ENCODE peak calls at places on chromosome 1, in six cellular contexts. I, Z, Y, W, K and V are unnamed samples.

GRCh38 chr1:200082329-200082728 is 54.8 kb downstream of the NR5A2 start:
- DNase-seq in I (no peak), Z (no peak), Y (no peak), W (peak; percentile 88), K (no peak), V (no peak)

GRCh38 chr1:223708651-223709268 is 3.6 kb upstream of the CAPN2 start:
- DNase-seq in I (no peak), Z (peak; percentile 7), Y (no peak), W (no peak), K (no peak), V (no peak)

GRCh38 chr1:228042508-228042907 is 35.7 kb downstream of the WNT3A start:
- DNase-seq in I (no peak), Z (no peak), Y (no peak), W (no peak), K (no peak), V (no peak)

GRCh38 chr1:70504176-70504820 is 93.2 kb downstream of the CTH start:
- DNase-seq in I (no peak), Z (no peak), Y (no peak), W (peak; percentile 39), K (no peak), V (peak; percentile 46)

GRCh38 chr1:67980028-67980427 is 70.4 kb downstream of the DIRAS3 start:
- DNase-seq in I (no peak), Z (no peak), Y (no peak), W (peak; percentile 17), K (no peak), V (no peak)

GRCh38 chr1:21594495-21594894 is 74.7 kb downstream of the RAP1GAP start:
- DNase-seq in I (no peak), Z (no peak), Y (no peak), W (peak; percentile 31), K (no peak), V (no peak)

GRCh38 chr1:36411674-36412648 is 14.3 kb upstream of the LSM10 start:
- DNase-seq in I (no peak), Z (no peak), Y (no peak), W (peak; percentile 32), K (no peak), V (no peak)

GRCh38 chr1:203189951-203190352 is 3.4 kb upstream of the CHI3L1 start:
- DNase-seq in I (no peak), Z (no peak), Y (peak; percentile 58), W (no peak), K (no peak), V (peak; percentile 8)

GRCh38 chr1:43447891-43448708 is 5.6 kb downstream of the HYI start:
- DNase-seq in I (no peak), Z (peak; percentile 77), Y (no peak), W (no peak), K (peak; percentile 12), V (no peak)

GRCh38 chr1:155106862-155107261 is 20.8 kb upstream of the EFNA1 start:
- DNase-seq in I (no peak), Z (no peak), Y (no peak), W (no peak), K (no peak), V (no peak)

GRCh38 chr1:235074335-235075120 is 54.1 kb downstream of the TOMM20 start:
- DNase-seq in I (no peak), Z (no peak), Y (no peak), W (peak; percentile 73), K (no peak), V (no peak)

GRCh38 chr1:235990376-235990795 is 74.5 kb downstream of the NID1 start:
- DNase-seq in I (no peak), Z (no peak), Y (no peak), W (peak; percentile 23), K (no peak), V (no peak)

GRCh38 chr1:3323021-3323790 is 131.3 kb upstream of the ARHGEF16 start:
- DNase-seq in I (no peak), Z (no peak), Y (no peak), W (no peak), K (no peak), V (peak; percentile 45)

GRCh38 chr1:6584126-6585080 is 4.6 kb downstream of the ZBTB48 start:
- DNase-seq in I (no peak), Z (no peak), Y (no peak), W (no peak), K (no peak), V (no peak)

GRCh38 chr1:51648180-51649109 is 31.6 kb downstream of the OSBPL9 start:
- DNase-seq in I (peak; percentile 67), Z (no peak), Y (no peak), W (peak; percentile 65), K (no peak), V (no peak)

GRCh38 chr1:51653127-51653526 is 36.2 kb downstream of the OSBPL9 start:
- DNase-seq in I (no peak), Z (no peak), Y (no peak), W (no peak), K (no peak), V (no peak)

GRCh38 chr1:51651552-51651942 is 34.7 kb downstream of the OSBPL9 start:
- DNase-seq in I (no peak), Z (no peak), Y (no peak), W (no peak), K (no peak), V (no peak)

GRCh38 chr1:51650198-51650597 is 33.3 kb downstream of the OSBPL9 start:
- DNase-seq in I (no peak), Z (no peak), Y (no peak), W (no peak), K (no peak), V (no peak)

GRCh38 chr1:51649593-51650091 is 32.8 kb downstream of the OSBPL9 start:
- DNase-seq in I (no peak), Z (no peak), Y (no peak), W (no peak), K (no peak), V (no peak)
- H3K27ac ChIP-seq in I (no peak overlapping the region), Z (no peak overlapping the region), Y (peak overlapping the region; percentile 76), W (no peak overlapping the region), K (no peak overlapping the region), V (no peak overlapping the region)

GRCh38 chr1:12162459-12163137 is 4.2 kb upstream of the TNFRSF1B start:
- DNase-seq in I (no peak), Z (no peak), Y (no peak), W (no peak), K (no peak), V (no peak)
- H3K27ac ChIP-seq in I (no peak overlapping the region), Z (peak overlapping the region; percentile 18), Y (no peak overlapping the region), W (peak overlapping the region; percentile 19), K (no peak overlapping the region), V (no peak overlapping the region)

DNA sequence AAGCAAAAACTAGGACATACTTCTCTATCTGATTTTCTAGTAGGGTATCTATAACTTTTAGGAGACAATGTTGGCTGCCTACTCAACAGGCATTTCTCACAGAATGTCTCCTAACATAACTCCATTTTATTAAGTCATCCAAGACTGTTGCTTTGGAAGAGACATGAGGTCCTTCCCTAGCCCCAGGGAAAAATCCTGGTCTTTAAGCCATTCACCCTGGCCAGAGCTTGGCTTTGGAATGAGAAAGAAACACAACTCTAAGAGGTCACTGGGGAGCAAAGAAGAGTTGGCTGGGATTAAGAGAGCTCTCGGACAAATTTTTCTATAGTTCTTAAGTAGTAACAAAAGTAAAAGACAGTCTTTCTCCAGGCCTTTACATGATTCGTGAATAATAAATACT is 57.9 kb downstream of the PCNX2 start:
- DNase-seq in I (no peak), Z (no peak), Y (no peak), W (no peak), K (peak; percentile 17), V (no peak)
- H3K27ac ChIP-seq in I (no peak overlapping the region), Z (no peak overlapping the region), Y (no peak overlapping the region), W (no peak overlapping the region), K (no peak overlapping the region), V (no peak overlapping the region)

GRCh38 chr1:116793357-116793935 is 39.2 kb downstream of the CD2 start:
- DNase-seq in I (no peak), Z (no peak), Y (no peak), W (no peak), K (no peak), V (no peak)
- H3K27ac ChIP-seq in I (no peak overlapping the region), Z (no peak overlapping the region), Y (no peak overlapping the region), W (no peak overlapping the region), K (no peak overlapping the region), V (no peak overlapping the region)